ENCODE peak calls at places on chromosomes 13 and 19, in six cellular contexts. X is colonic mucosa; P is activated B cell treated with CpG ODN at 0.5 μM for 24 hours; D is stimulated activated CD8-positive, alpha-beta memory T cell treated with anti-CD3 and anti-CD28 coated beads, Interleukin-7, amount 100 ng/mL, for 24 hours; O is mucosa of descending colon; F is AG09309. S is an unnamed sample.

GRCh38 chr13:33452873-33453558 is 167.5 kb upstream of the STARD13 start:
- DNase-seq in D (no peak), O (no peak), X (no peak), F (no peak), P (no peak), S (no peak)

GRCh38 chr13:84567848-84568247 is 685.6 kb upstream of the SLITRK1 start:
- DNase-seq in F (no peak), O (no peak), X (no peak), D (no peak), P (no peak), S (no peak)

GRCh38 chr19:42067315-42067888 is 2.6 kb downstream of the GRIK5 start:
- DNase-seq in P (no peak), D (no peak), F (no peak), O (peak), X (no peak), S (no peak)

GRCh38 chr19:4914736-4915501 is 5.6 kb downstream of the UHRF1 start:
- DNase-seq in X (peak), D (peak), F (peak), O (peak), P (no peak), S (no peak)

GRCh38 chr19:29012457-29012856 is 200.5 kb downstream of the UQCRFS1 start:
- DNase-seq in O (no peak), X (no peak), P (no peak), D (no peak), F (no peak), S (no peak)

GRCh38 chr19:20968092-20968491 is 45.0 kb downstream of the ZNF85 start:
- DNase-seq in O (no peak), P (no peak), F (no peak), X (no peak), D (no peak), S (no peak)

GRCh38 chr19:3285647-3286176 is 61.3 kb downstream of the CELF5 start:
- DNase-seq in D (peak), F (no peak), P (no peak), X (no peak), O (no peak), S (no peak)

GRCh38 chr19:37817180-37817911 is 38.0 kb upstream of the ZNF573 start:
- DNase-seq in D (peak), O (peak), F (no peak), X (peak), P (peak), S (peak)

GRCh38 chr19:18193388-18194207 is 580 bp downstream of the MPV17L2 start:
- DNase-seq in F (no peak), P (no peak), X (peak), O (no peak), D (no peak), S (no peak)

GRCh38 chr13:38688674-38689073 is 1.8 kb downstream of the FREM2 start:
- DNase-seq in P (no peak), X (no peak), O (no peak), F (no peak), D (no peak), S (no peak)

GRCh38 chr13:78978381-78978998 is 319.5 kb upstream of the OBI1 start:
- DNase-seq in F (peak), P (no peak), D (no peak), O (no peak), X (peak), S (peak)

GRCh38 chr19:2962018-2962670 is 15.2 kb upstream of the TLE6 start:
- DNase-seq in X (peak), F (no peak), P (no peak), D (no peak), O (no peak), S (peak)

GRCh38 chr13:36432106-36432544 is at the start of gene CCNA1:
- DNase-seq in X (peak), P (peak), D (no peak), O (peak), F (no peak), S (no peak)

GRCh38 chr19:29259153-29259552 is 46.2 kb upstream of the UQCRFS1 start:
- DNase-seq in F (no peak), D (no peak), X (no peak), O (no peak), P (no peak), S (no peak)

GRCh38 chr13:48626077-48626449 is 27.7 kb upstream of the CYSLTR2 start:
- DNase-seq in O (no peak), F (no peak), X (no peak), P (no peak), D (no peak), S (no peak)

GRCh38 chr13:44313674-44314073 is 60.0 kb upstream of the SERP2 start:
- DNase-seq in F (peak), D (no peak), P (no peak), O (no peak), X (no peak), S (peak)

GRCh38 chr13:74889321-74889720 is 592.6 kb downstream of the TBC1D4 start:
- DNase-seq in F (no peak), X (no peak), P (no peak), O (no peak), D (no peak), S (no peak)

GRCh38 chr13:98976941-98977340 is 923 bp downstream of the DOCK9 start:
- DNase-seq in F (no peak), X (no peak), O (no peak), P (no peak), D (no peak), S (no peak)

GRCh38 chr13:114134111-114134943 is 1.9 kb upstream of the RASA3 start:
- DNase-seq in P (no peak), D (no peak), X (no peak), F (no peak), O (peak), S (no peak)

GRCh38 chr13:97921146-97921776 is 32.2 kb upstream of the IPO5 start:
- DNase-seq in D (no peak), F (no peak), O (no peak), P (no peak), X (no peak), S (peak)

GRCh38 chr19:45130888-45131615 is 29.7 kb downstream of the NKPD1 start:
- DNase-seq in D (no peak), O (no peak), F (no peak), P (no peak), X (no peak), S (no peak)

GRCh38 chr19:11551603-11552235 is 7.3 kb downstream of the ELOF1 start:
- DNase-seq in O (peak), F (no peak), P (no peak), D (no peak), X (no peak), S (no peak)

GRCh38 chr13:30918662-30919405 is 12.8 kb downstream of the MEDAG start:
- DNase-seq in F (no peak), P (no peak), D (no peak), O (no peak), X (no peak), S (no peak)

GRCh38 chr13:74128171-74128767 is 5.9 kb downstream of the KLF12 start:
- DNase-seq in O (no peak), D (no peak), X (no peak), P (no peak), F (no peak), S (no peak)

GRCh38 chr13:39692650-39693438 is 37.4 kb downstream of the COG6 start:
- DNase-seq in P (no peak), F (no peak), D (no peak), X (no peak), O (no peak), S (no peak)

GRCh38 chr13:20363604-20364003 is 131.5 kb upstream of the GJB6 start:
- DNase-seq in D (no peak), X (no peak), O (no peak), P (no peak), F (no peak), S (no peak)

GRCh38 chr19:8396563-8397203 is 6.5 kb downstream of the RAB11B start:
- DNase-seq in P (peak), O (peak), F (no peak), X (peak), D (peak), S (peak)

GRCh38 chr19:53546766-53547541 is 9.0 kb downstream of the ZNF331 start:
- DNase-seq in X (no peak), P (no peak), D (no peak), F (no peak), O (no peak), S (no peak)

GRCh38 chr19:35565016-35565856 is 1.8 kb upstream of the ATP4A start:
- DNase-seq in D (no peak), O (no peak), X (no peak), F (no peak), P (no peak), S (no peak)

GRCh38 chr19:6772028-6772865 is at the start of gene VAV1:
- DNase-seq in F (no peak), P (peak), O (peak), D (peak), X (peak), S (no peak)

GRCh38 chr13:43319617-43320444 is 296.4 kb downstream of the DNAJC15 start:
- DNase-seq in O (no peak), P (no peak), X (no peak), D (no peak), F (no peak), S (no peak)

GRCh38 chr19:42601811-42602443 is 7.2 kb upstream of the CEACAM8 start:
- DNase-seq in O (no peak), X (no peak), F (no peak), D (peak), P (no peak), S (peak)

GRCh38 chr19:17751912-17752273 is 616 bp downstream of the FCHO1 start:
- DNase-seq in X (no peak), O (no peak), F (no peak), D (no peak), P (no peak), S (no peak)

GRCh38 chr19:6498294-6499036 is 3.6 kb downstream of the TUBB4A start:
- DNase-seq in O (no peak), F (no peak), D (no peak), P (no peak), X (no peak), S (no peak)

GRCh38 chr13:45373116-45373606 is 32.2 kb upstream of the TPT1 start:
- DNase-seq in X (peak), P (no peak), D (no peak), O (no peak), F (no peak), S (no peak)

GRCh38 chr13:30577381-30577780 is 40.3 kb upstream of the USPL1 start:
- DNase-seq in D (no peak), P (no peak), X (no peak), O (no peak), F (peak), S (peak)

GRCh38 chr19:34556500-34556899 is 74.9 kb downstream of the WTIP start:
- DNase-seq in D (no peak), F (peak), O (no peak), P (no peak), X (no peak), S (peak)